ENCODE peak calls at places on chromosomes 13 and 19, in seven cellular contexts. Z is brain microvascular endothelial cell, A is lower leg skin, Y is WERI-Rb-1, N is fibroblast of mammary gland, I is colonic mucosa, V is left ventricle myocardium inferior. F is an unnamed sample.
A peak's percentile ranks its signal among the peaks of the same experiment; 100 is the strongest.

GRCh38 chr13:21233086-21233485 is 56.6 kb downstream of the MRPL57 start:
- DNase-seq in Y (no peak), V (no peak), N (no peak), Z (no peak), I (no peak), A (no peak), F (no peak)

GRCh38 chr13:19726611-19727010 is 56.1 kb downstream of the PSPC1 start:
- DNase-seq in A (no peak), I (no peak), Z (no peak), V (no peak), Y (no peak), N (peak; percentile 53), F (no peak)

GRCh38 chr13:29362849-29363604 is 232.5 kb downstream of the SLC7A1 start:
- DNase-seq in Z (peak; percentile 39), I (peak; percentile 36), A (no peak), Y (peak; percentile 13), N (peak; percentile 56), V (no peak), F (peak; percentile 46)

GRCh38 chr13:72530471-72530870 is 197.0 kb downstream of the MZT1 start:
- DNase-seq in A (no peak), N (no peak), Y (no peak), Z (peak; percentile 83), I (no peak), V (no peak), F (no peak)

GRCh38 chr19:6250024-6250605 is 29.7 kb downstream of the MLLT1 start:
- DNase-seq in A (no peak), I (no peak), Z (peak; percentile 37), V (no peak), Y (no peak), N (peak; percentile 54), F (no peak)

GRCh38 chr13:111341886-111342285 is 21.4 kb downstream of the TEX29 start:
- DNase-seq in N (no peak), V (no peak), Y (no peak), Z (no peak), A (peak; percentile 78), I (no peak), F (no peak)

GRCh38 chr19:38793671-38794070 is 4.7 kb downstream of the LGALS7B start:
- DNase-seq in V (no peak), A (no peak), I (no peak), N (no peak), Y (no peak), Z (no peak), F (no peak)

GRCh38 chr13:35818577-35819165 is 312.5 kb downstream of the DCLK1 start:
- DNase-seq in V (no peak), Z (no peak), N (peak; percentile 70), I (no peak), A (no peak), Y (no peak), F (no peak)

GRCh38 chr19:47713046-47714021 is at the start of gene EHD2:
- DNase-seq in N (peak; percentile 73), Y (no peak), Z (peak; percentile 44), V (peak; percentile 77), I (peak; percentile 56), A (peak; percentile 95), F (no peak)

GRCh38 chr13:52652170-52652979 is at the start of gene SUGT1:
- DNase-seq in I (peak; percentile 98), V (peak; percentile 98), Y (peak; percentile 92), Z (peak; percentile 96), N (peak; percentile 97), A (peak; percentile 99), F (peak; percentile 94)

GRCh38 chr13:52651880-52652169 is 811 bp upstream of the SUGT1 start:
- DNase-seq in V (no peak), Y (no peak), I (no peak), N (no peak), A (no peak), Z (no peak), F (no peak)

GRCh38 chr13:52652980-52653303 is 306 bp downstream of the SUGT1 start:
- DNase-seq in Z (no peak), Y (no peak), I (no peak), A (no peak), N (no peak), V (no peak), F (no peak)

GRCh38 chr13:52646967-52647366 is 4.7 kb downstream of the HNRNPA1L2 start:
- DNase-seq in V (no peak), Y (no peak), A (no peak), Z (no peak), I (no peak), N (no peak), F (no peak)

DNA sequence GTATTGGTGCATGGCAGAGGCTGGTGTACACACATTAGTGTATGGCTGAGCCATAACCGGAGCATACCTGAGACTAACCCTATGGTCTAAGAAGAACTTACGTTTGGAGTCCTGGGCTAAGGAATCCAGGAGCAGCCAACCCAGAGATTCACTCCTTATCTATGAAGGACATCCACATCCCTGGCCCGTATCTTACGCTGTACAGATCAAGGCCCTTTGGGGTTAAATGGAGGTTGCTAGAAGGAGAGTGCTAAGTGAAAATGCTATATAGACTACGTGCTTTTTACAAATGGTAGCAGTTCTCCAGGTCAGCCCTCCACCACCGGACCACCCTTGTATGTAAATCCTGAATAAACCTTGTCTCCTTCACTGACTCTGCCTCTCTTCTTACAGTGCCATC is 1.9 kb upstream of the SUGT1 start:
- DNase-seq in I (no peak), A (no peak), N (no peak), Y (no peak), Z (no peak), V (no peak), F (no peak)
- H3K4me3 ChIP-seq in I (peak overlapping the region; percentile 75), A (no peak overlapping the region), N (peak overlapping the region; percentile 93), Y (peak overlapping the region; percentile 82), Z (peak overlapping the region; percentile 67), V (peak overlapping the region; percentile 92), F (peak overlapping the region; percentile 88)

DNA sequence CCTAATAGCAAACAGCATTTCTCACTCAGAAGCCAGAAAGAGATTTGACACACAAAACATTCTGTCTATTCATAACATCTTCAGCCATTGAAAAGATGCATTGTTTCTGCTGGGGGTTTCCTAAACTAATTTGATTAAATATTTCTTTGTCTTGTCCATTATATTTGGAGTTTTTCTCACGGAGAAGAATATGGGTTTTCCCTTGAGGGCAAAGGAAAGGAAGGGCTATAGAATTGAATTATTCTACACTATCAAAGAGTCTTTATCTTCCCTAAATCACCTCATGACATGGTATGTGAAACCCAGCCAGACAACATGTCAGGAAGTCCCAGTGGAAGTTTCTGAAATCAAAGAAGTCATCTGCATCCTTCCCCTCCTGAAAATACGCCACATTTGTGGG is 186.4 kb downstream of the SHISA2 start:
- DNase-seq in N (no peak), Y (no peak), A (no peak), I (no peak), Z (no peak), V (no peak), F (no peak)
- TF ChIP-seq CTCF in N (no peak), Y (no peak), A (no peak), I (no peak), Z (no peak), V (no peak), F (no peak)

GRCh38 chr19:954272-954671 is 28.4 kb downstream of the ARID3A start:
- DNase-seq in Y (no peak), I (no peak), N (no peak), Z (no peak), V (no peak), A (no peak), F (no peak)

GRCh38 chr19:954672-955494 is 29.0 kb downstream of the ARID3A start:
- DNase-seq in N (no peak), A (no peak), Y (no peak), Z (no peak), I (no peak), V (no peak), F (no peak)

GRCh38 chr19:952680-953500 is 27.1 kb downstream of the ARID3A start:
- DNase-seq in Y (no peak), A (no peak), Z (no peak), N (no peak), V (no peak), I (peak; percentile 53), F (no peak)

GRCh38 chr19:952049-952679 is 26.3 kb downstream of the ARID3A start:
- DNase-seq in V (no peak), N (no peak), I (no peak), A (no peak), Z (peak; percentile 22), Y (no peak), F (no peak)

GRCh38 chr19:953501-954271 is 27.9 kb downstream of the ARID3A start:
- DNase-seq in Y (no peak), V (no peak), A (no peak), I (no peak), Z (no peak), N (no peak), F (no peak)
- H3K4me3 ChIP-seq in Y (no peak overlapping the region), V (no peak overlapping the region), A (no peak overlapping the region), I (no peak overlapping the region), Z (no peak overlapping the region), N (no peak overlapping the region), F (no peak overlapping the region)

DNA sequence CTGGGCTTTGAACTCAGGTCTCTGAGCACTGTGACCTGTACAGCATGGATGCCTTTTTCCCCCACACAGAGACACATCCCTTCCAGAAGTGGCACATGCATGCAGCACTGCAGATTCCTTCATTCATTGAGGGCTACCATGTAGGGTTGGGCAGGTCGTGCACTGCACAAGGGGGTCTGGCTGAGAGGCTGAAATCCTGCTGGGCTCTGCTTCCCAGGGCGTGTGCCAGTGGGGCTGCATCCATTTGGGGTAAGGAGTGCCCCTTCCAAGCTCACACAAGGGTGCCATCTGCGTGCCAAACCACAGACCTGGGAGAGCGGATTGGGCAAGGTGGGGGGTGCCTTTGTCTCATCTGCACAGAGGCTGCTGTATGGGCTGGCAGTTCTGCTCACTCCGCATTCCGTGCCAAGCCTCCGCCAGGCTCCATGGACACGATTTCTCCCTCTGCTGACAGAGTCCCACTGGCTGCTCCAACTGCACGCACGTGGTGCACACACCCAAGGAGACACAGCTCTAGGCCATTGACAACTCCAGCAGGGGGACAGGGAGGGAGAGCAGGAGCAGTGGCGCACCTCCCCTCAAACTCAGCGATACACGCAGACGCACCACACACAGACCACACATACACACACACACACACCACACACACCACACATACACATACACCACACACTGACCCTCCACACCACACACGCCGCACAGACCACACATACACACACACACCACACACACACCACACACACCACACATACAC is 4.5 kb upstream of the SHISA7 start:
- DNase-seq in I (no peak), Y (no peak), N (peak; percentile 35), Z (no peak), A (no peak), V (no peak), F (no peak)
- TF ChIP-seq CTCF in I (no peak), Y (no peak), N (no peak), Z (no peak), A (no peak), V (no peak), F (no peak)

GRCh38 chr19:41994521-41994971 is 516 bp upstream of the ATP1A3 start:
- DNase-seq in I (no peak), A (no peak), Y (peak; percentile 48), Z (no peak), V (no peak), N (no peak), F (no peak)
- H3K4me3 ChIP-seq in I (no peak overlapping the region), A (no peak overlapping the region), Y (peak overlapping the region; percentile 67), Z (no peak overlapping the region), V (peak overlapping the region; percentile 79), N (no peak overlapping the region), F (no peak overlapping the region)

GRCh38 chr13:102555914-102556553 is 40.8 kb upstream of the TPP2 start:
- DNase-seq in Z (peak; percentile 36), I (no peak), V (no peak), A (no peak), Y (peak; percentile 42), N (peak; percentile 67), F (peak; percentile 9)
- TF ChIP-seq CTCF in Z (peak; percentile 68), I (peak; percentile 16), V (peak; percentile 58), A (no peak), Y (peak; percentile 65), N (peak; percentile 60), F (peak; percentile 50)

GRCh38 chr19:19399733-19400438 is 5.6 kb upstream of the GATAD2A start:
- DNase-seq in Y (no peak), N (peak; percentile 61), I (no peak), V (no peak), Z (peak; percentile 17), A (no peak), F (peak; percentile 47)
- H3K4me3 ChIP-seq in Y (no peak overlapping the region), N (no peak overlapping the region), I (no peak overlapping the region), V (no peak overlapping the region), Z (no peak overlapping the region), A (no peak overlapping the region), F (no peak overlapping the region)